ENCODE peak calls at places on chromosomes 4 and X, in seven cellular contexts. X is natural killer cell; U is activated CD8-positive, alpha-beta memory T cell treated with anti-CD3 and anti-CD28 coated beads, Interleukin-2, amount 50 U/mL, for 48 hours; N is WTC11; B is activated T-cell treated with anti-CD3 and anti-CD28 coated beads, Interleukin-2, amount 50 U/mL, for 72 hours; T is amniotic stem cell; P is iPS-NIHi11. O is an unnamed sample.

GRCh38 chr4:5371415-5372190 is 320.3 kb downstream of the STK32B start:
- DNase-seq in X (no peak), U (no peak), N (no peak), B (no peak), T (peak; percentile 58), P (no peak), O (peak; percentile 39)

GRCh38 chr4:18020145-18020670 is 1.3 kb downstream of the LCORL start:
- DNase-seq in X (no peak), U (no peak), N (no peak), B (peak; percentile 15), T (no peak), P (no peak), O (no peak)

GRCh38 chr4:46211406-46211805 is 87.6 kb upstream of the GABRG1 start:
- DNase-seq in X (no peak), U (no peak), N (no peak), B (no peak), T (no peak), P (no peak), O (no peak)

GRCh38 chrX:50067435-50068292 is 133.1 kb downstream of the AKAP4 start:
- DNase-seq in X (no peak), U (no peak), N (peak; percentile 39), B (no peak), T (no peak), P (peak; percentile 74), O (no peak)

GRCh38 chr4:145507636-145508035 is 26.0 kb downstream of the SMAD1 start:
- DNase-seq in X (no peak), U (no peak), N (no peak), B (no peak), T (no peak), P (no peak), O (no peak)

GRCh38 chr4:147354994-147355393 is 125.9 kb upstream of the EDNRA start:
- DNase-seq in X (no peak), U (no peak), N (no peak), B (no peak), T (no peak), P (no peak), O (no peak)

GRCh38 chr4:86730310-86730709 is 118.9 kb downstream of the SLC10A6 start:
- DNase-seq in X (no peak), U (no peak), N (peak; percentile 63), B (no peak), T (no peak), P (peak; percentile 6), O (no peak)

GRCh38 chrX:97224148-97224547 is 340.4 kb downstream of the RPA4 start:
- DNase-seq in X (no peak), U (no peak), N (no peak), B (no peak), T (no peak), P (no peak), O (no peak)

GRCh38 chr4:123936615-123937014 is 540.0 kb downstream of the SPRY1 start:
- DNase-seq in X (no peak), U (no peak), N (no peak), B (no peak), T (no peak), P (no peak), O (no peak)

GRCh38 chr4:48093949-48094550 is 40.0 kb downstream of the TXK start:
- DNase-seq in X (no peak), U (peak; percentile 72), N (no peak), B (peak; percentile 79), T (no peak), P (peak; percentile 22), O (no peak)

GRCh38 chr4:2417765-2418651 is at the start of gene ZFYVE28:
- DNase-seq in X (no peak), U (peak; percentile 68), N (no peak), B (peak; percentile 22), T (no peak), P (no peak), O (peak; percentile 65)

GRCh38 chrX:87571965-87572364 is 54.4 kb downstream of the KLHL4 start:
- DNase-seq in X (no peak), U (no peak), N (no peak), B (no peak), T (no peak), P (no peak), O (no peak)

GRCh38 chr4:86846921-86847320 is 2.3 kb downstream of the SLC10A6 start:
- DNase-seq in X (no peak), U (no peak), N (no peak), B (no peak), T (no peak), P (no peak), O (no peak)

GRCh38 chr4:118849867-118850812 is 14.2 kb upstream of the SEC24D start:
- DNase-seq in X (no peak), U (no peak), N (no peak), B (peak; percentile 35), T (no peak), P (peak; percentile 62), O (no peak)

GRCh38 chr4:16032871-16033505 is 50.8 kb downstream of the PROM1 start:
- DNase-seq in X (no peak), U (no peak), N (no peak), B (no peak), T (no peak), P (no peak), O (no peak)

GRCh38 chr4:145098675-145099037 is 545 bp downstream of the ABCE1 start:
- DNase-seq in X (peak; percentile 30), U (no peak), N (no peak), B (peak; percentile 61), T (no peak), P (peak; percentile 35), O (no peak)

GRCh38 chr4:17030543-17030942 is 132.1 kb upstream of the LDB2 start:
- DNase-seq in X (no peak), U (no peak), N (no peak), B (no peak), T (peak; percentile 52), P (no peak), O (no peak)

GRCh38 chr4:70902577-70903281 is 560 bp downstream of the MOB1B start:
- DNase-seq in X (no peak), U (peak; percentile 64), N (no peak), B (no peak), T (no peak), P (peak; percentile 67), O (peak; percentile 69)

GRCh38 chr4:123603165-123603564 is 206.6 kb downstream of the SPRY1 start:
- DNase-seq in X (no peak), U (no peak), N (no peak), B (no peak), T (no peak), P (no peak), O (no peak)